ENCODE peak calls at places on chromosome 1, in six cellular contexts. One of them, this sample, is unnamed.

GRCh38 chr1:6003568-6004411 is 11.6 kb upstream of the NPHP4 start:
- DNase-seq in fibroblast of villous mesenchyme: no peak
- DNase-seq in EL: no peak
- DNase-seq in CD4-positive, alpha-beta memory T cell: no peak
- DNase-seq in iPS-NIHi11: peak
- DNase-seq in activated CD4-positive, alpha-beta T cell treated with anti-CD3 and anti-CD28 coated beads, Interleukin-2, amount 10 ng/mL, durations not matched to agents 7 days and 5 days: no peak
- DNase-seq in this sample: peak

GRCh38 chr1:174005032-174005431 is 17.1 kb downstream of the RC3H1 start:
- DNase-seq in EL: peak
- DNase-seq in iPS-NIHi11: no peak
- DNase-seq in CD4-positive, alpha-beta memory T cell: no peak
- DNase-seq in activated CD4-positive, alpha-beta T cell treated with anti-CD3 and anti-CD28 coated beads, Interleukin-2, amount 10 ng/mL, durations not matched to agents 7 days and 5 days: no peak
- DNase-seq in fibroblast of villous mesenchyme: peak
- DNase-seq in this sample: peak

GRCh38 chr1:41860214-41860613 is 58.5 kb downstream of the HIVEP3 start:
- DNase-seq in fibroblast of villous mesenchyme: no peak
- DNase-seq in CD4-positive, alpha-beta memory T cell: no peak
- DNase-seq in EL: no peak
- DNase-seq in activated CD4-positive, alpha-beta T cell treated with anti-CD3 and anti-CD28 coated beads, Interleukin-2, amount 10 ng/mL, durations not matched to agents 7 days and 5 days: no peak
- DNase-seq in iPS-NIHi11: no peak
- DNase-seq in this sample: no peak

GRCh38 chr1:163924041-163924440 is 602.3 kb downstream of the NUF2 start:
- DNase-seq in fibroblast of villous mesenchyme: no peak
- DNase-seq in activated CD4-positive, alpha-beta T cell treated with anti-CD3 and anti-CD28 coated beads, Interleukin-2, amount 10 ng/mL, durations not matched to agents 7 days and 5 days: no peak
- DNase-seq in CD4-positive, alpha-beta memory T cell: no peak
- DNase-seq in iPS-NIHi11: no peak
- DNase-seq in EL: no peak
- DNase-seq in this sample: no peak

GRCh38 chr1:6365047-6365446 is 28.5 kb downstream of the ACOT7 start:
- DNase-seq in iPS-NIHi11: no peak
- DNase-seq in fibroblast of villous mesenchyme: peak
- DNase-seq in CD4-positive, alpha-beta memory T cell: peak
- DNase-seq in activated CD4-positive, alpha-beta T cell treated with anti-CD3 and anti-CD28 coated beads, Interleukin-2, amount 10 ng/mL, durations not matched to agents 7 days and 5 days: peak
- DNase-seq in EL: no peak
- DNase-seq in this sample: no peak

GRCh38 chr1:181482521-181483083 is 715 bp upstream of the CACNA1E start:
- DNase-seq in iPS-NIHi11: peak
- DNase-seq in CD4-positive, alpha-beta memory T cell: no peak
- DNase-seq in EL: no peak
- DNase-seq in activated CD4-positive, alpha-beta T cell treated with anti-CD3 and anti-CD28 coated beads, Interleukin-2, amount 10 ng/mL, durations not matched to agents 7 days and 5 days: peak
- DNase-seq in fibroblast of villous mesenchyme: no peak
- DNase-seq in this sample: peak

GRCh38 chr1:234231893-234232276 is 141.4 kb upstream of the COA6 start:
- DNase-seq in CD4-positive, alpha-beta memory T cell: no peak
- DNase-seq in fibroblast of villous mesenchyme: no peak
- DNase-seq in iPS-NIHi11: no peak
- DNase-seq in activated CD4-positive, alpha-beta T cell treated with anti-CD3 and anti-CD28 coated beads, Interleukin-2, amount 10 ng/mL, durations not matched to agents 7 days and 5 days: no peak
- DNase-seq in EL: no peak
- DNase-seq in this sample: no peak

GRCh38 chr1:161219078-161219892 is 4.1 kb downstream of the APOA2 start:
- DNase-seq in activated CD4-positive, alpha-beta T cell treated with anti-CD3 and anti-CD28 coated beads, Interleukin-2, amount 10 ng/mL, durations not matched to agents 7 days and 5 days: no peak
- DNase-seq in fibroblast of villous mesenchyme: no peak
- DNase-seq in iPS-NIHi11: no peak
- DNase-seq in CD4-positive, alpha-beta memory T cell: no peak
- DNase-seq in EL: no peak
- DNase-seq in this sample: no peak

GRCh38 chr1:183302452-183303324 is 115.5 kb downstream of the NMNAT2 start:
- DNase-seq in activated CD4-positive, alpha-beta T cell treated with anti-CD3 and anti-CD28 coated beads, Interleukin-2, amount 10 ng/mL, durations not matched to agents 7 days and 5 days: no peak
- DNase-seq in CD4-positive, alpha-beta memory T cell: no peak
- DNase-seq in EL: no peak
- DNase-seq in iPS-NIHi11: no peak
- DNase-seq in fibroblast of villous mesenchyme: no peak
- DNase-seq in this sample: no peak

GRCh38 chr1:57218487-57219079 is 205.3 kb downstream of the DAB1 start:
- DNase-seq in CD4-positive, alpha-beta memory T cell: no peak
- DNase-seq in fibroblast of villous mesenchyme: no peak
- DNase-seq in EL: no peak
- DNase-seq in activated CD4-positive, alpha-beta T cell treated with anti-CD3 and anti-CD28 coated beads, Interleukin-2, amount 10 ng/mL, durations not matched to agents 7 days and 5 days: no peak
- DNase-seq in iPS-NIHi11: no peak
- DNase-seq in this sample: no peak